ENCODE peak calls at places on chromosomes 2 and 18, in five cellular contexts. T, Y, N, B and U are unnamed samples.

GRCh38 chr18:12839526-12840196 is 44.4 kb downstream of the PTPN2 start:
- DNase-seq in T (peak; percentile 76), Y (no peak), N (no peak), B (no peak), U (peak; percentile 70)

GRCh38 chr2:188114014-188114413 is 177.7 kb upstream of the GULP1 start:
- DNase-seq in T (peak; percentile 9), Y (no peak), N (no peak), B (peak; percentile 60), U (no peak)

GRCh38 chr2:37635359-37636208 is 35.9 kb downstream of the CDC42EP3 start:
- DNase-seq in T (peak; percentile 97), Y (no peak), N (no peak), B (peak; percentile 82), U (no peak)

GRCh38 chr2:14941151-14941631 is 308.7 kb downstream of the LRATD1 start:
- DNase-seq in T (no peak), Y (no peak), N (no peak), B (peak; percentile 11), U (no peak)

GRCh38 chr2:77823028-77823427 is 300.9 kb upstream of the LRRTM4 start:
- DNase-seq in T (no peak), Y (peak; percentile 53), N (no peak), B (no peak), U (no peak)

GRCh38 chr2:133817680-133818566 is 249.7 kb upstream of the NCKAP5 start:
- DNase-seq in T (peak; percentile 53), Y (peak; percentile 48), N (no peak), B (peak; percentile 99), U (no peak)

GRCh38 chr18:27750014-27750413 is 426.9 kb downstream of the CDH2 start:
- DNase-seq in T (peak; percentile 49), Y (peak; percentile 16), N (peak; percentile 17), B (peak; percentile 28), U (peak; percentile 11)

GRCh38 chr2:48221846-48222516 is 308.0 kb upstream of the STON1 start:
- DNase-seq in T (peak; percentile 26), Y (peak; percentile 99), N (no peak), B (no peak), U (no peak)

GRCh38 chr2:216023055-216023648 is 9.8 kb upstream of the MREG start:
- DNase-seq in T (peak; percentile 66), Y (peak; percentile 66), N (peak; percentile 58), B (peak; percentile 52), U (peak; percentile 58)

GRCh38 chr2:162075689-162076132 is 1.7 kb upstream of the DPP4 start:
- DNase-seq in T (no peak), Y (no peak), N (no peak), B (peak; percentile 82), U (no peak)

GRCh38 chr18:28281400-28281799 is 104.5 kb upstream of the CDH2 start:
- DNase-seq in T (no peak), Y (no peak), N (no peak), B (no peak), U (no peak)

GRCh38 chr2:164934790-164935466 is 20.4 kb downstream of the SLC38A11 start:
- DNase-seq in T (no peak), Y (peak; percentile 63), N (no peak), B (no peak), U (no peak)

GRCh38 chr2:226066391-226066790 is 666.9 kb downstream of the NYAP2 start:
- DNase-seq in T (no peak), Y (no peak), N (no peak), B (no peak), U (no peak)

GRCh38 chr2:150097891-150098595 is 389.4 kb downstream of the RND3 start:
- DNase-seq in T (no peak), Y (no peak), N (no peak), B (peak; percentile 59), U (peak; percentile 14)
- TF ChIP-seq CTCF in T (no peak), Y (no peak), N (peak; percentile 20), B (peak; percentile 44), U (no peak)

DNA sequence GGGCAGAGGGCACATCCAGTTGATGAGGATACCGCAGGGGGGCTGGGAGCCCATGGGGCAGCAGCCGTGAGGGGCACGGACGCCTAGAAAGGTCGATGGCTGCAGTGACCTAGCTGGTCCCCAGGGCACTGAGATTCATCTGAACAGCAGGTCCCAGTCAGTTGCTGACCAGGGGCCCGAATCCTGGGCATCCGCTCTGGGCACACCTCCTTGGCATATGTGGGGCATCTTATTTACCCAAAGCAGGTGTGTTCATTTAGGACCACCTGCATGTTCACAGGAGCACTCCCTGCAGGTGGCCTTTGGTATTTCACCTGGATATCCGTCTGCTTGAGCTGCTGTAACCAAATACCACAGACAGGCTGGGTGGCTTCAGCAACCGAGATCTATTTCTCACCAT is 72.0 kb upstream of the ODC1 start:
- DNase-seq in T (no peak), Y (no peak), N (no peak), B (no peak), U (peak; percentile 26)
- TF ChIP-seq CTCF in T (no peak), Y (peak; percentile 41), N (peak; percentile 21), B (no peak), U (no peak)

DNA sequence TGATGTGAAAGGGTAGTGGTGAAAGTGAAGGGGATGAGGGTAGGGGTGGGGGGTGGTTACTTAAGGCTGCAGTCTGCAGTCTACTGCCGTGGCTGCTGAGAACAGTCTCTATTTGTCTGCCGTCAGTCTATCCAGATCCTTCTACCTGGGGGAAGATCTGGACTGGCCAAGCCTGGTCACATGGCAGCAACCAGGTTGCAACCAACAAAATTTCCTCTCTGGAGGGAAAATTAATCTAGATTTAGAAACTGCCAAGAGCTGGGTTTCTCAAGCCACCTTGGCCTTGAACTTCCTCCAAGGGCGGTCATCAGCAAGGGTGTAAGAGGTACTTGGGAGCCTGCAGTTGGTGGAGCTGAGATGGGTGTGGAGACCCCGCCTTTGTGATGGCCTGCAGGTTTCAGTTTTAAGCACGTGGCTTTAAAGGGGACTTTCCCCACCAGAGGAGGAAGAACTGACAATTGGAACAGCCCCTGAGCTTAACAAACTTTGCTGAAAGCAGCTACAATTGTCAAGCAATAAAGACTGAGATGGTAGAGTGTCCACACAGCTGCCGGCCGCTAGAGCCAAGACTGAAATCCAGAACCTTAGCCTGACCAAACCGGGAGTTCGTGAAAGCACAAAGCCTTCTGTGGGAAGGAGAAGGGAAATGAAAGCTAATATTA is 31.4 kb upstream of the KCMF1 start:
- DNase-seq in T (peak; percentile 89), Y (no peak), N (peak; percentile 84), B (no peak), U (peak; percentile 67)
- TF ChIP-seq CTCF in T (no peak), Y (no peak), N (no peak), B (no peak), U (no peak)

DNA sequence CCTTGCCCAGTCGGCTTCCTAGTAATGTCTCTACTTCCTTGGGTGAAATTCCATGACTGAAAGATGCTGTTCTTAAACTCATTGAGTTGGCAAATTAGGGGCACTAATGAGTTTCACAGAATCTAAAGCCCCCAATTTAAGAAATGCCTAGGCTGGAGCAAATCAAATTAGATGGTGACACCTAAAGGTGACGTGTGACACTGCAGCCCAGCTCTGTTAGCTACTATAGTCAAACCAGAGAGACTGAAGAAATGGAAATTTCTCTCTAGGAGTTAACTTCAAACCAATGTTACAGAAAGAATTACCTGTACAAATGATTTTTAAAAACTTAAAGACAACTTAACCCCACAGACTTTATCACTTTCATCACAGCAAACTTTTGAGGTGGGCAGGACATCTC is 37.2 kb downstream of the LCT start:
- DNase-seq in T (no peak), Y (no peak), N (no peak), B (no peak), U (no peak)
- TF ChIP-seq CTCF in T (peak; percentile 14), Y (no peak), N (no peak), B (no peak), U (no peak)

GRCh38 chr2:171522057-171522803 is at the start of gene CYBRD1:
- DNase-seq in T (peak; percentile 93), Y (no peak), N (peak; percentile 81), B (peak; percentile 79), U (peak; percentile 85)
- TF ChIP-seq CTCF in T (no peak), Y (no peak), N (no peak), B (peak; percentile 8), U (peak; percentile 5)

DNA sequence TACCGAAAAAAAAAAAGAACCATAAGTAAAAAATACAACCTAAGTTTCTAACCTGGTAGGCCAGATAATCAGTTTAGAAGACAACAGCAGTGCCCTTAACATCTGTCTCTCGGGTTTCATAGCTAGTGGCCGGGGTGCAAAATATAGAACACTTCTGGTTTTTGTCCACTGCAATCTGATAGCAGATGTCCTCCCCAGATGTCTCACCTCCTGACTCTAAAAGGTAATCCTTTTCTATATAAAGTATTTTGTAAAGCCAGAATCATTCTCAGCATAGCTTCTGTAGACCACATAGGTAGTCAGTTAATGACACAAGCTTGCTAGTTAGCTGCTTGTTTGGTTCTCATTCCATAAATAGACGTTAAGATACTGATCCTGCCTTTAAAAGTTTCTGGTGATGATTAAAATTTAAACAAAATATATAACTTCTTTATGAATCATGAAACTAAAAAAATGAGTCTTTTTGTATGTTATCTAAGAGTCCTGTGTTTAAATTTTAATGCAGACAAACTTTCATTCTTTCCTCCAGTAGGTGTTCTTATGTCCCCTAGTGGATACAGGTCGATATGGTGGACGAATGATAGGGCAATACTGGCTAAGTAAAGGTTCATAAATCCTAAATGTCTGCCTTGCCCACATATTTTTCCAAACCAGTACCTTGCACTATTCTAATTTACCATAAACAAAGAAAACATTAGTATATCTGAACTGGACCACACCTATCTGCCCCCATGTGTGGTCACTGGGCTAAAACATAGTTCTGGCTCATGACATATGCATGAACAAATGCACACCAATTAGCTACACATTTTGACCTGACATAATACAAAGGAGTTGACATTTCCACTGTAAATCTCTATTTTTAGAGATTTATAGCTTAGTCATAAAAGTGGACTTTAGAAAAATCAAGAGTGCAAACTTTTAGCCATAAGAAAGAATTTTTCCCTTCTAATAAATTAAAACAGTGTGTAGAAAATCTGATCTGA is 171.0 kb downstream of the SRBD1 start:
- DNase-seq in T (no peak), Y (peak; percentile 17), N (no peak), B (peak; percentile 45), U (peak; percentile 11)
- TF ChIP-seq CTCF in T (no peak), Y (peak; percentile 36), N (no peak), B (peak; percentile 26), U (peak; percentile 22)

DNA sequence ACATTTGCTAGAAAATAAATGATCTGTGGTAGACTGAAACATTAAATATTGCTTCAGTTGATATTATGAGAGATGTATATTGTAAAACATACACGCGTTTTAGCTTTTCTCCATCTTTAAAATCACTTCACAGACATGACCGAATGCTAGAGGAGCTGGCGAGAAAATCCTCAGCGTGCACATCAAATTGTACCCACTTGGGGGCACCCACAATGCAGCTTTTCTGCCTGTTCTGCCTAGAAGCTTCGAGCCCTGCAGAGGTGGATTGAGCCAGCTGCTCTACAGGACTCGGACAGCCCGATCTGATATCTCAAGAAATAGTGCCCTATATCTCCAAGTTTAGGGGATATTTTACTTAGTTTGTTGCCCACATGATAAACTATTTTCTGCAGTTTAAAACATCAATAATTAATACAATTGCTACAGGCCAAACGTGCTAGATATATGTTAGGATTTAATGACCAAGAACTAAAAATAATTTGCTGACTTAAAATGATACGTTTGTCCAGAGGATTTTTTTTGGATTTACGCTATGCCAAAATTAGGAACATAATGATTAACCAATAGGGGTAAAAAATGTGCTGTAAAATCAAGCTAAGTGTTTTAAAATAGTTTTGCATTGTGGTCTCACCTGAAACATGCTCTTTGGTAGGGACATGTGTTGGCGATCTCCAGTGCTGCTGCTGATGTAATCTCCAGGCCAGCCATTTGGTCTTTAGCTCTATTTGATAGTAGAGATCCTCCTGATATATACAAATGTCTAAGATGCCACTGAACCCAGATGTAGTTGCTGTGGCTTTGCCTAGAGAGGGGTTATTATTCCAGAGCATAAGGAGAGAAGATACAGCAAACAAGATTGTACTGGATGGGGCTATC is 22.3 kb upstream of the ATP5MC3 start:
- DNase-seq in T (peak; percentile 75), Y (peak; percentile 50), N (peak; percentile 33), B (peak; percentile 47), U (no peak)
- TF ChIP-seq CTCF in T (peak; percentile 71), Y (peak; percentile 79), N (peak; percentile 32), B (peak; percentile 65), U (peak; percentile 56)